ENCODE peak calls at places on chromosome 22, in five cellular contexts. H, J, X, O and V are unnamed samples.
A peak's percentile ranks its signal among the peaks of the same experiment; 100 is the strongest.

GRCh38 chr22:36756031-36756430 is 19.9 kb downstream of the IFT27 start:
- DNase-seq in X (no peak), O (no peak), H (no peak), J (no peak), V (no peak)

GRCh38 chr22:43113516-43114251 is 3.1 kb downstream of the BIK start:
- DNase-seq in X (no peak), O (no peak), J (no peak), H (no peak), V (no peak)

GRCh38 chr22:42842658-42843370 is 14.3 kb downstream of the ARFGAP3 start:
- DNase-seq in H (no peak), O (no peak), X (no peak), J (no peak), V (no peak)

GRCh38 chr22:20174785-20175596 is 24.1 kb upstream of the CCDC188 start:
- DNase-seq in O (no peak), X (no peak), J (no peak), H (peak; percentile 6), V (no peak)

GRCh38 chr22:42747701-42748513 is 27.2 kb upstream of the A4GALT start:
- DNase-seq in X (no peak), O (no peak), J (no peak), H (peak; percentile 47), V (no peak)

GRCh38 chr22:41343300-41343699 is 38.4 kb upstream of the TEF start:
- DNase-seq in O (no peak), H (no peak), X (no peak), J (no peak), V (no peak)

GRCh38 chr22:19715286-19715939 is 1.1 kb downstream of the SEPTIN5 start:
- DNase-seq in O (no peak), J (no peak), H (peak; percentile 38), X (no peak), V (no peak)

GRCh38 chr22:49395617-49396016 is 432.1 kb downstream of the BRD1 start:
- DNase-seq in O (no peak), H (no peak), J (no peak), X (no peak), V (no peak)

GRCh38 chr22:42500164-42500835 is 19.3 kb downstream of the RRP7A start:
- DNase-seq in H (peak; percentile 94), J (peak; percentile 88), X (peak; percentile 99), O (peak; percentile 62), V (peak; percentile 95)

GRCh38 chr22:26939466-26939865 is 282.1 kb downstream of the MIAT start:
- DNase-seq in X (no peak), O (no peak), H (no peak), J (no peak), V (no peak)

GRCh38 chr22:41826001-41826400 is 6.9 kb upstream of the SREBF2 start:
- DNase-seq in J (no peak), X (no peak), H (no peak), O (no peak), V (no peak)

GRCh38 chr22:43435851-43436535 is 24.2 kb downstream of the MPPED1 start:
- DNase-seq in J (peak; percentile 6), H (no peak), X (no peak), O (no peak), V (no peak)

GRCh38 chr22:44543781-44544181 is 45.7 kb upstream of the RTL6 start:
- DNase-seq in O (no peak), J (no peak), H (no peak), X (no peak), V (no peak)

GRCh38 chr22:31217890-31218287 is 5.8 kb downstream of the LIMK2 start:
- DNase-seq in X (no peak), J (no peak), H (no peak), O (no peak), V (no peak)

GRCh38 chr22:26923498-26923897 is 266.1 kb downstream of the MIAT start:
- DNase-seq in J (no peak), H (no peak), O (no peak), X (no peak), V (no peak)

GRCh38 chr22:21803859-21804258 is 63.6 kb downstream of the MAPK1 start:
- DNase-seq in H (no peak), O (no peak), J (peak; percentile 8), X (no peak), V (no peak)

GRCh38 chr22:43477966-43478365 is 66.2 kb downstream of the MPPED1 start:
- DNase-seq in X (no peak), H (no peak), O (no peak), J (no peak), V (no peak)

GRCh38 chr22:36773935-36774334 is 2.0 kb downstream of the IFT27 start:
- DNase-seq in X (no peak), O (no peak), J (no peak), H (no peak), V (no peak)

GRCh38 chr22:20624161-20624616 is 116.8 kb downstream of the MED15 start:
- DNase-seq in X (no peak), O (peak; percentile 21), H (peak; percentile 95), J (no peak), V (peak; percentile 18)

GRCh38 chr22:43319661-43320486 is 23.3 kb downstream of the SCUBE1 start:
- DNase-seq in H (no peak), X (no peak), J (no peak), O (no peak), V (no peak)

GRCh38 chr22:27987557-27987956 is 68.5 kb upstream of the PITPNB start:
- DNase-seq in H (no peak), X (no peak), J (no peak), O (no peak), V (no peak)

GRCh38 chr22:41021655-41022454 is 70.5 kb upstream of the EP300 start:
- DNase-seq in J (no peak), O (peak; percentile 29), X (peak; percentile 76), H (peak; percentile 73), V (no peak)

GRCh38 chr22:45615364-45615763 is 56.3 kb upstream of the ATXN10 start:
- DNase-seq in J (no peak), X (no peak), O (no peak), H (no peak), V (no peak)

GRCh38 chr22:37661160-37661924 is 2.8 kb downstream of the PDXP start:
- DNase-seq in J (peak; percentile 27), X (no peak), H (peak; percentile 50), O (no peak), V (no peak)

GRCh38 chr22:30285176-30285845 is 4.0 kb downstream of the CASTOR1 start:
- DNase-seq in X (no peak), H (no peak), O (no peak), J (no peak), V (no peak)

GRCh38 chr22:43310311-43310710 is 32.9 kb downstream of the SCUBE1 start:
- DNase-seq in H (no peak), X (no peak), O (no peak), J (no peak), V (no peak)

GRCh38 chr22:22410677-22411076 is 97.9 kb downstream of the ZNF280B start:
- DNase-seq in X (no peak), H (no peak), O (no peak), J (no peak), V (no peak)

GRCh38 chr22:42919199-42919598 is 62.1 kb upstream of the ARFGAP3 start:
- DNase-seq in X (no peak), J (no peak), O (no peak), H (no peak), V (no peak)

GRCh38 chr22:17307566-17307965 is 61.7 kb upstream of the CECR2 start:
- DNase-seq in J (no peak), X (no peak), H (no peak), O (no peak), V (no peak)

GRCh38 chr22:33455036-33455435 is 396.9 kb upstream of the SYN3 start:
- DNase-seq in X (no peak), J (no peak), O (no peak), H (no peak), V (no peak)

GRCh38 chr22:37138879-37139561 is 10.7 kb downstream of the IL2RB start:
- DNase-seq in H (no peak), O (no peak), X (no peak), J (no peak), V (no peak)

GRCh38 chr22:30922151-30922611 is 46.4 kb downstream of the MORC2 start:
- DNase-seq in X (peak; percentile 84), J (no peak), H (peak; percentile 30), O (peak; percentile 72), V (peak; percentile 56)

GRCh38 chr22:32722441-32722840 is 79.1 kb upstream of the TIMP3 start:
- DNase-seq in H (no peak), O (no peak), X (no peak), J (no peak), V (no peak)

GRCh38 chr22:46731246-46732040 is 6.6 kb downstream of the CERK start:
- DNase-seq in H (no peak), X (no peak), O (no peak), J (no peak), V (no peak)

GRCh38 chr22:26372890-26373289 is 56.2 kb upstream of the ASPHD2 start:
- DNase-seq in X (no peak), J (no peak), H (no peak), O (no peak), V (no peak)

GRCh38 chr22:25546751-25547150 is 17.7 kb upstream of the GRK3 start:
- DNase-seq in H (no peak), O (no peak), J (no peak), X (no peak), V (no peak)